ENCODE peak calls at places on chromosome 19, in seven cellular contexts. G, D, W, R, T, O and N are unnamed samples.
A peak's percentile ranks its signal among the peaks of the same experiment; 100 is the strongest.

GRCh38 chr19:46813570-46814358 is 25.4 kb upstream of the SLC1A5 start:
- DNase-seq in G (peak; percentile 88), D (no peak), W (no peak), R (peak; percentile 57), T (peak; percentile 97), O (no peak), N (peak; percentile 85)

GRCh38 chr19:54477650-54478049 is 4.6 kb upstream of the CDC42EP5 start:
- DNase-seq in G (no peak), D (no peak), W (no peak), R (no peak), T (peak; percentile 6), O (no peak), N (no peak)

GRCh38 chr19:5339470-5339949 is 1.1 kb downstream of the PTPRS start:
- DNase-seq in G (no peak), D (no peak), W (no peak), R (no peak), T (peak; percentile 73), O (no peak), N (no peak)

GRCh38 chr19:6234527-6234926 is 45.2 kb downstream of the MLLT1 start:
- DNase-seq in G (no peak), D (peak; percentile 29), W (no peak), R (no peak), T (no peak), O (no peak), N (no peak)

GRCh38 chr19:56966225-56966696 is 125.7 kb upstream of the PEG3 start:
- DNase-seq in G (peak; percentile 88), D (no peak), W (no peak), R (no peak), T (no peak), O (no peak), N (no peak)

GRCh38 chr19:2607712-2608601 is 94.5 kb downstream of the GNG7 start:
- DNase-seq in G (no peak), D (no peak), W (no peak), R (no peak), T (peak; percentile 76), O (peak; percentile 40), N (no peak)

GRCh38 chr19:9953802-9954542 is 17.7 kb upstream of the OLFM2 start:
- DNase-seq in G (no peak), D (no peak), W (no peak), R (no peak), T (no peak), O (no peak), N (no peak)

GRCh38 chr19:49932041-49932451 is 2.7 kb upstream of the NUP62 start:
- DNase-seq in G (no peak), D (no peak), W (no peak), R (no peak), T (no peak), O (no peak), N (no peak)

GRCh38 chr19:8371011-8371804 is 7.3 kb downstream of the ANGPTL4 start:
- DNase-seq in G (no peak), D (no peak), W (no peak), R (no peak), T (no peak), O (no peak), N (no peak)

GRCh38 chr19:5677597-5677996 is 2.7 kb downstream of the MICOS13 start:
- DNase-seq in G (no peak), D (no peak), W (no peak), R (no peak), T (no peak), O (no peak), N (no peak)

GRCh38 chr19:49862411-49863253 is 4.7 kb downstream of the PNKP start:
- DNase-seq in G (peak; percentile 63), D (no peak), W (peak; percentile 87), R (peak; percentile 8), T (no peak), O (peak; percentile 64), N (no peak)

GRCh38 chr19:6692027-6692426 is 22.1 kb upstream of the TNFSF14 start:
- DNase-seq in G (no peak), D (no peak), W (no peak), R (no peak), T (peak; percentile 17), O (no peak), N (no peak)

GRCh38 chr19:53504903-53505302 is 33.0 kb upstream of the ZNF331 start:
- DNase-seq in G (peak; percentile 64), D (no peak), W (no peak), R (no peak), T (no peak), O (no peak), N (no peak)

GRCh38 chr19:38617764-38618589 is at the start of gene MAP4K1:
- DNase-seq in G (peak; percentile 65), D (no peak), W (peak; percentile 19), R (peak; percentile 27), T (peak; percentile 86), O (peak; percentile 91), N (no peak)

GRCh38 chr19:35609881-35610353 is 2.6 kb upstream of the HAUS5 start:
- DNase-seq in G (no peak), D (no peak), W (no peak), R (no peak), T (no peak), O (no peak), N (no peak)

GRCh38 chr19:40523322-40524047 is 53.2 kb upstream of the SHKBP1 start:
- DNase-seq in G (peak; percentile 91), D (no peak), W (peak; percentile 93), R (peak; percentile 90), T (peak; percentile 78), O (peak; percentile 56), N (peak; percentile 68)

GRCh38 chr19:49417090-49417489 is 6.2 kb downstream of the PTH2 start:
- DNase-seq in G (no peak), D (no peak), W (no peak), R (no peak), T (no peak), O (no peak), N (no peak)

GRCh38 chr19:33508431-33508830 is 13.2 kb downstream of the PEPD start:
- DNase-seq in G (no peak), D (no peak), W (no peak), R (no peak), T (no peak), O (no peak), N (no peak)

GRCh38 chr19:51479531-51480331 is 1.4 kb downstream of the CEACAM18 start:
- DNase-seq in G (no peak), D (no peak), W (no peak), R (no peak), T (no peak), O (no peak), N (no peak)

GRCh38 chr19:38799104-38799503 is 10.1 kb downstream of the LGALS7B start:
- DNase-seq in G (no peak), D (no peak), W (no peak), R (no peak), T (peak; percentile 31), O (no peak), N (no peak)

GRCh38 chr19:19410553-19411550 is 5.4 kb downstream of the GATAD2A start:
- DNase-seq in G (no peak), D (no peak), W (no peak), R (no peak), T (peak; percentile 30), O (no peak), N (no peak)

GRCh38 chr19:53906211-53907192 is 2.6 kb upstream of the CACNG7 start:
- DNase-seq in G (peak; percentile 52), D (peak; percentile 54), W (peak; percentile 81), R (peak; percentile 19), T (peak; percentile 75), O (peak; percentile 26), N (peak; percentile 51)

GRCh38 chr19:44720945-44721344 is 22.0 kb downstream of the CEACAM16 start:
- DNase-seq in G (no peak), D (no peak), W (no peak), R (no peak), T (no peak), O (no peak), N (no peak)

GRCh38 chr19:17303940-17304267 is 679 bp upstream of the ABHD8 start:
- DNase-seq in G (no peak), D (no peak), W (no peak), R (no peak), T (no peak), O (no peak), N (peak; percentile 52)
- H3K4me3 ChIP-seq in G (no peak overlapping the region), D (no peak overlapping the region), W (peak overlapping the region; percentile 74), R (no peak overlapping the region), T (no peak overlapping the region), O (no peak overlapping the region), N (no peak overlapping the region)

DNA sequence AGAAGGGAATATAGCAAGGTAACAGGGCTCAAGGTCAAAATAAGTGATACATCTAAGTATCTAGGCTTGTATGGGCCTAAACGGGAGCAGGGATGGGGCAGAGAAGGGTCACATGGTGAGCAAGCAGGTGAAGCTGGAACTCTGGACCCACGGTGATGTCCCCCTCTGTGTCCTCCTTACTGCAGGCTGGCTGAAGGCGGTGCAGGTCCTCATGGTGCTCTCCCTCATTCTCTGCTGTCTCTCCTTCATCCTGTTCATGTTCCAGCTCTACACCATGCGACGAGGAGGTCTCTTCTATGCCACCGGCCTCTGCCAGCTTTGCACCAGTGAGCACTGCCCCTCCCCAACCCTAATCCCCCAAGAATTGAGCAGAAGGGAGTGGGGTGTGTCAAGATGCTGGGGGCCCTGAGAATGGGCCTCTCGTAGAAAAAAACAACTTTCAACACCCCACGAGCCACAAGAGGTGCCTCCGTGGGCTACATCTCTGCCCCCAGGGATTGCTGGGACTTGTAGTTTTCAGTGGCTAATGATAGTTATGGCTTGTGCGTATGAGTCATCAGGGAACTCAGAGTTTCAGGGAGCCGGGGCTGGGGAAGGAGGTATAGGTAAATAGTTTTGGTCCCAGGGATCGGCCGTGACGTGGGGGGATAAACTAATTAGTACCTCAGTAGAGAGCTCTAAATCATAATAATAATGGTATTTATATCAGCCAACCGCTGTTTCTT is 4.0 kb downstream of the EMP3 start:
- DNase-seq in G (peak; percentile 62), D (no peak), W (peak; percentile 85), R (peak; percentile 28), T (no peak), O (peak; percentile 27), N (no peak)
- H3K27ac ChIP-seq in G (peak overlapping the region; percentile 81), D (no peak overlapping the region), W (no peak overlapping the region), R (peak overlapping the region; percentile 93), T (no peak overlapping the region), O (peak overlapping the region; percentile 66), N (peak overlapping the region; percentile 25)

DNA sequence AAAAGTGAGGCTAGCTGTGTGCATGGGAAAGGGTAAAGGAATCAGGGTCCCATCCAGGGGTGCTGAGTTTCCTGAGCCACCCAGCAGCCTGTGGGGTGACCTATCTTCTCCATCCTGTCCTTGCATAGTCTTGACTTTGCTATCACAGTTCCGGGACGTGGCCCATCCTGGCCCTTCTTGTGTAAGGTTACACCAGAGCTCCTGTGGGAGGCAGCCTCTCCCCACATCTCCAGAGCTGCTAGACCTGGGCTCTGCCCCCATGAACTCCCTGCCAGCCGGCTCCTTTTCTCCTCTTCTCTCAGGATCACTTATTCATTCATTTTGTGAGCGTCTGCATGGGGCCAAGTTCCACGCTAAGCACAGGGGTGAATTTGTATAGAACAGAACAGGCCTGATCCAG is 238.9 kb downstream of the TSHZ3 start:
- DNase-seq in G (no peak), D (no peak), W (peak; percentile 34), R (no peak), T (no peak), O (peak; percentile 12), N (no peak)
- TF ChIP-seq CTCF in G (no peak), D (peak; percentile 24), W (peak; percentile 63), R (no peak), T (no peak), O (peak; percentile 35), N (no peak)

DNA sequence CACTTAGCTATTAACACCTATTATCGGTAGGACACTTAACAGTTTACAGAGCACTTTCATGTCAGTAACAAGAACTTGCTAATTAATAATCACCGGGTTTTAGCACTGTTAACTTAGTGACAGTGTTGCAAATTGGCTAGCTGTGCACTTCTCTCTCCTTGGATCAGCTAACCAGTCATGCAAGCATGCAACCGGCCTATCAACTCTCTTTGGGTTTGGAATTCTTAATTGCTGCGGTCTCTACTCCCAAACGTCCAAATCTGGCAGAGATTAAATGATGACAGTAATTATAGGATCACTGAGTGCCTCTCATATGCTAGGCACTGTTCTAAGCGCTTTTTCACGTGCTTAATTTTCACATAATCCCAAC is 1.2 kb downstream of the EPS15L1 start:
- DNase-seq in G (no peak), D (no peak), W (no peak), R (no peak), T (no peak), O (no peak), N (no peak)
- H3K4me3 ChIP-seq in G (no peak overlapping the region), D (peak overlapping the region; percentile 79), W (peak overlapping the region; percentile 91), R (no peak overlapping the region), T (peak overlapping the region; percentile 59), O (peak overlapping the region; percentile 57), N (no peak overlapping the region)